ENCODE peak calls at places on chromosome 14, in seven cellular contexts. W is fibroblast of the aortic adventitia; I is NT2/D1; C is HTR-8/SVneo; F is uterus; N is activated CD4-positive, alpha-beta memory T cell treated with anti-CD3 and anti-CD28 coated beads, Interleukin-2, amount 10 ng/mL, durations not matched to agents 7 days and 5 days; G is SK-N-MC. E is an unnamed sample.

GRCh38 chr14:59306775-59307174 is 118.3 kb downstream of the DAAM1 start:
- DNase-seq in W (peak), I (no peak), C (peak), F (no peak), N (no peak), G (no peak), E (peak)

GRCh38 chr14:47389520-47389919 is 285.9 kb downstream of the MDGA2 start:
- DNase-seq in W (no peak), I (peak), C (no peak), F (no peak), N (no peak), G (peak), E (no peak)

GRCh38 chr14:35470775-35471174 is 63.2 kb upstream of the INSM2 start:
- DNase-seq in W (peak), I (peak), C (peak), F (no peak), N (no peak), G (peak), E (peak)

GRCh38 chr14:59013672-59014298 is 174.7 kb upstream of the DAAM1 start:
- DNase-seq in W (peak), I (no peak), C (no peak), F (no peak), N (no peak), G (no peak), E (peak)

GRCh38 chr14:38078393-38078792 is 129.3 kb upstream of the SSTR1 start:
- DNase-seq in W (no peak), I (no peak), C (no peak), F (peak), N (peak), G (no peak), E (no peak)

GRCh38 chr14:39382463-39382862 is 49.8 kb downstream of the FBXO33 start:
- DNase-seq in W (no peak), I (no peak), C (no peak), F (no peak), N (no peak), G (no peak), E (no peak)

GRCh38 chr14:35459779-35460178 is 55.2 kb upstream of the NFKBIA start:
- DNase-seq in W (no peak), I (no peak), C (no peak), F (no peak), N (no peak), G (no peak), E (no peak)

GRCh38 chr14:39603942-39604341 is 171.7 kb upstream of the FBXO33 start:
- DNase-seq in W (no peak), I (no peak), C (no peak), F (no peak), N (no peak), G (no peak), E (no peak)

GRCh38 chr14:98236314-98236713 is 1035.7 kb downstream of the BCL11B start:
- DNase-seq in W (no peak), I (no peak), C (no peak), F (no peak), N (no peak), G (no peak), E (no peak)

GRCh38 chr14:35678403-35679028 is 130.6 kb downstream of the RALGAPA1 start:
- DNase-seq in W (no peak), I (no peak), C (no peak), F (no peak), N (no peak), G (no peak), E (no peak)

GRCh38 chr14:73049428-73049827 is 8.9 kb upstream of the RBM25 start:
- DNase-seq in W (no peak), I (no peak), C (no peak), F (no peak), N (no peak), G (no peak), E (no peak)

GRCh38 chr14:90599748-90600507 is 203.1 kb downstream of the CALM1 start:
- DNase-seq in W (peak), I (no peak), C (no peak), F (no peak), N (no peak), G (peak), E (no peak)

GRCh38 chr14:92785601-92786426 is 8.3 kb upstream of the GOLGA5 start:
- DNase-seq in W (peak), I (no peak), C (peak), F (peak), N (no peak), G (no peak), E (no peak)

GRCh38 chr14:63770187-63770807 is 42.4 kb upstream of the SGPP1 start:
- DNase-seq in W (peak), I (no peak), C (peak), F (peak), N (peak), G (peak), E (peak)

GRCh38 chr14:23300687-23301223 is 1.9 kb downstream of the PPP1R3E start:
- DNase-seq in W (no peak), I (no peak), C (peak), F (peak), N (peak), G (no peak), E (peak)

GRCh38 chr14:51072976-51073375 is 21.9 kb downstream of the TRIM9 start:
- DNase-seq in W (no peak), I (no peak), C (no peak), F (no peak), N (no peak), G (no peak), E (no peak)

GRCh38 chr14:61145903-61146411 is 135.2 kb downstream of the TMEM30B start:
- DNase-seq in W (peak), I (no peak), C (no peak), F (no peak), N (no peak), G (no peak), E (peak)

GRCh38 chr14:72801381-72801812 is 92.5 kb downstream of the DPF3 start:
- DNase-seq in W (peak), I (no peak), C (peak), F (no peak), N (peak), G (no peak), E (peak)

GRCh38 chr14:47148686-47149085 is 497.1 kb upstream of the RPL10L start:
- DNase-seq in W (no peak), I (no peak), C (no peak), F (no peak), N (no peak), G (no peak), E (no peak)

GRCh38 chr14:36950812-36951211 is 221.6 kb downstream of the SLC25A21 start:
- DNase-seq in W (no peak), I (no peak), C (no peak), F (no peak), N (no peak), G (no peak), E (no peak)

GRCh38 chr14:91114079-91115065 is 499 bp downstream of the DGLUCY start:
- DNase-seq in W (peak), I (peak), C (peak), F (peak), N (peak), G (no peak), E (peak)

GRCh38 chr14:74909501-74909900 is 13.6 kb downstream of the RPS6KL1 start:
- DNase-seq in W (no peak), I (no peak), C (no peak), F (no peak), N (no peak), G (no peak), E (no peak)

GRCh38 chr14:91399868-91400640 is 17.6 kb downstream of the CCDC88C start:
- DNase-seq in W (no peak), I (no peak), C (no peak), F (no peak), N (peak), G (no peak), E (peak)

GRCh38 chr14:101087614-101088394 is 184.3 kb upstream of the RTL1 start:
- DNase-seq in W (no peak), I (no peak), C (no peak), F (no peak), N (peak), G (no peak), E (no peak)

GRCh38 chr14:78254911-78255431 is 84.8 kb downstream of the NRXN3 start:
- DNase-seq in W (no peak), I (no peak), C (peak), F (no peak), N (no peak), G (no peak), E (no peak)

GRCh38 chr14:55448146-55448614 is 7.8 kb upstream of the TBPL2 start:
- DNase-seq in W (peak), I (no peak), C (peak), F (peak), N (no peak), G (no peak), E (peak)

GRCh38 chr14:30243805-30244204 is 315.2 kb upstream of the G2E3 start:
- DNase-seq in W (peak), I (no peak), C (peak), F (no peak), N (no peak), G (no peak), E (peak)